ENCODE peak calls at places on chromosomes 5 and 9, in seven cellular contexts. G is H7; I is CD4-positive, alpha-beta T cell; P is NCI-H1105 treated with DMSO at 0.1 percent for 48 hours; H is tibial artery; C is immature natural killer cell; W is mesendoderm. O is an unnamed sample.

GRCh38 chr5:154138701-154139100 is 51.8 kb upstream of the GALNT10 start:
- DNase-seq in G (no peak), I (no peak), P (no peak), H (no peak), C (no peak), W (peak; percentile 75), O (no peak)

GRCh38 chr9:121399126-121399882 is 29.3 kb upstream of the STOM start:
- DNase-seq in G (no peak), I (no peak), P (no peak), H (no peak), C (no peak), W (no peak), O (no peak)

GRCh38 chr5:153551537-153552079 is 61.1 kb downstream of the GRIA1 start:
- DNase-seq in G (peak; percentile 30), I (no peak), P (no peak), H (no peak), C (no peak), W (peak; percentile 89), O (no peak)

GRCh38 chr9:2159521-2160417 is 144.6 kb downstream of the SMARCA2 start:
- DNase-seq in G (no peak), I (no peak), P (no peak), H (no peak), C (no peak), W (peak; percentile 67), O (no peak)

GRCh38 chr9:70484232-70485130 is 70.0 kb upstream of the KLF9 start:
- DNase-seq in G (peak; percentile 80), I (no peak), P (peak; percentile 17), H (no peak), C (peak; percentile 41), W (peak; percentile 74), O (no peak)

GRCh38 chr5:10538103-10538788 is 25.6 kb upstream of the ANKRD33B start:
- DNase-seq in G (no peak), I (no peak), P (no peak), H (no peak), C (no peak), W (no peak), O (no peak)

GRCh38 chr9:105444130-105444529 is 3.7 kb upstream of the FSD1L start:
- DNase-seq in G (no peak), I (no peak), P (no peak), H (no peak), C (no peak), W (no peak), O (no peak)

GRCh38 chr5:142888469-142889085 is 118.4 kb downstream of the ARHGAP26 start:
- DNase-seq in G (peak; percentile 41), I (no peak), P (peak; percentile 27), H (no peak), C (peak; percentile 37), W (peak; percentile 71), O (peak; percentile 22)

GRCh38 chr5:8034852-8035251 is 165.9 kb downstream of the MTRR start:
- DNase-seq in G (peak; percentile 40), I (no peak), P (no peak), H (no peak), C (no peak), W (peak; percentile 8), O (no peak)

GRCh38 chr5:74544811-74545210 is 95.7 kb downstream of the ENC1 start:
- DNase-seq in G (no peak), I (no peak), P (no peak), H (no peak), C (no peak), W (peak; percentile 83), O (no peak)

GRCh38 chr9:93058357-93059096 is at the start of gene SUSD3:
- DNase-seq in G (peak; percentile 99), I (peak; percentile 67), P (no peak), H (peak; percentile 81), C (peak; percentile 55), W (peak; percentile 90), O (no peak)

GRCh38 chr5:82639393-82640144 is 361.4 kb upstream of the RPS23 start:
- DNase-seq in G (no peak), I (no peak), P (no peak), H (no peak), C (no peak), W (peak; percentile 42), O (peak; percentile 48)

GRCh38 chr5:124377386-124377785 is 369.1 kb downstream of the ZNF608 start:
- DNase-seq in G (no peak), I (no peak), P (no peak), H (no peak), C (no peak), W (peak; percentile 83), O (no peak)

GRCh38 chr5:175517824-175518450 is 39.6 kb downstream of the SFXN1 start:
- DNase-seq in G (no peak), I (peak; percentile 55), P (no peak), H (no peak), C (no peak), W (no peak), O (no peak)

GRCh38 chr5:122091942-122092600 is 14.0 kb upstream of the LOX start:
- DNase-seq in G (no peak), I (no peak), P (peak; percentile 5), H (no peak), C (no peak), W (peak; percentile 64), O (no peak)

GRCh38 chr5:170497311-170498038 is 6.3 kb upstream of the KCNIP1 start:
- DNase-seq in G (no peak), I (no peak), P (no peak), H (no peak), C (no peak), W (no peak), O (no peak)

GRCh38 chr5:125311743-125312142 is 565.3 kb upstream of the ZNF608 start:
- DNase-seq in G (no peak), I (no peak), P (no peak), H (no peak), C (no peak), W (no peak), O (no peak)

GRCh38 chr5:135890867-135891266 is 4.8 kb downstream of the IL9 start:
- DNase-seq in G (no peak), I (no peak), P (no peak), H (no peak), C (no peak), W (no peak), O (peak; percentile 51)

GRCh38 chr5:131263648-131264452 is at the start of gene CDC42SE2:
- DNase-seq in G (peak; percentile 97), I (peak; percentile 86), P (peak; percentile 63), H (peak; percentile 91), C (peak; percentile 92), W (peak; percentile 95), O (peak; percentile 88)

GRCh38 chr5:149083846-149084245 is 21.0 kb upstream of the SH3TC2 start:
- DNase-seq in G (no peak), I (no peak), P (no peak), H (no peak), C (no peak), W (no peak), O (no peak)

GRCh38 chr9:134011401-134011800 is 13.9 kb upstream of the BRD3OS start:
- DNase-seq in G (no peak), I (no peak), P (no peak), H (no peak), C (no peak), W (no peak), O (no peak)

GRCh38 chr5:125058185-125058826 is 311.9 kb upstream of the ZNF608 start:
- DNase-seq in G (no peak), I (no peak), P (peak; percentile 71), H (no peak), C (no peak), W (no peak), O (no peak)

GRCh38 chr9:111759762-111760639 is 34.7 kb downstream of the SHOC1 start:
- DNase-seq in G (peak; percentile 29), I (peak; percentile 41), P (peak; percentile 63), H (no peak), C (peak; percentile 60), W (peak; percentile 76), O (peak; percentile 55)

GRCh38 chr9:124222918-124223720 is 34.6 kb upstream of the NEK6 start:
- DNase-seq in G (no peak), I (no peak), P (peak; percentile 43), H (peak; percentile 84), C (no peak), W (no peak), O (no peak)

GRCh38 chr9:113542741-113543140 is 79.2 kb downstream of the RGS3 start:
- DNase-seq in G (no peak), I (no peak), P (no peak), H (peak; percentile 48), C (no peak), W (no peak), O (no peak)

GRCh38 chr9:22136446-22137140 is 127.5 kb upstream of the CDKN2B start:
- DNase-seq in G (no peak), I (no peak), P (no peak), H (no peak), C (no peak), W (no peak), O (no peak)

GRCh38 chr9:22645893-22646292 is 199.3 kb downstream of the DMRTA1 start:
- DNase-seq in G (no peak), I (no peak), P (no peak), H (no peak), C (no peak), W (no peak), O (no peak)

GRCh38 chr5:66757219-66757833 is 161.1 kb downstream of the MAST4 start:
- DNase-seq in G (no peak), I (no peak), P (peak; percentile 32), H (no peak), C (peak; percentile 14), W (peak; percentile 44), O (peak; percentile 61)

GRCh38 chr5:177490311-177490991 is 7.0 kb downstream of the PDLIM7 start:
- DNase-seq in G (no peak), I (no peak), P (no peak), H (no peak), C (no peak), W (no peak), O (no peak)

GRCh38 chr5:168365581-168366081 is 74.2 kb downstream of the WWC1 start:
- DNase-seq in G (peak; percentile 69), I (no peak), P (no peak), H (peak; percentile 38), C (no peak), W (peak; percentile 84), O (no peak)

GRCh38 chr9:105633373-105633772 is 28.9 kb upstream of the TAL2 start:
- DNase-seq in G (no peak), I (no peak), P (no peak), H (no peak), C (no peak), W (no peak), O (no peak)

GRCh38 chr5:150153957-150154617 is 1.6 kb downstream of the PDGFRB start:
- DNase-seq in G (no peak), I (no peak), P (no peak), H (no peak), C (peak; percentile 24), W (peak; percentile 78), O (peak; percentile 38)

GRCh38 chr9:94139672-94140417 is 55.6 kb downstream of the PTPDC1 start:
- DNase-seq in G (no peak), I (no peak), P (no peak), H (peak; percentile 96), C (no peak), W (no peak), O (no peak)

GRCh38 chr9:78860806-78861475 is 564.0 kb downstream of the PSAT1 start:
- DNase-seq in G (no peak), I (no peak), P (no peak), H (no peak), C (no peak), W (peak; percentile 15), O (no peak)

GRCh38 chr5:56145106-56145505 is 88.0 kb downstream of the ANKRD55 start:
- DNase-seq in G (no peak), I (no peak), P (no peak), H (no peak), C (no peak), W (peak; percentile 77), O (no peak)

GRCh38 chr9:136339173-136339957 is 12.0 kb downstream of the GPSM1 start:
- DNase-seq in G (peak; percentile 96), I (no peak), P (no peak), H (no peak), C (peak; percentile 51), W (peak; percentile 79), O (no peak)

GRCh38 chr5:158514353-158514960 is 585.3 kb downstream of the EBF1 start:
- DNase-seq in G (no peak), I (no peak), P (no peak), H (no peak), C (no peak), W (no peak), O (no peak)

GRCh38 chr9:96449522-96449843 is 486 bp upstream of the HABP4 start:
- DNase-seq in G (peak; percentile 62), I (no peak), P (no peak), H (no peak), C (no peak), W (peak; percentile 86), O (no peak)